ENCODE peak calls at places on chromosomes 2 and 18, in seven cellular contexts. I, L, E, Z, Q, G and T are unnamed samples.

GRCh38 chr2:25250331-25251031 is 82.1 kb upstream of the POMC start:
- DNase-seq in I (no peak), L (no peak), E (peak; percentile 72), Z (no peak), Q (peak; percentile 34), G (no peak), T (no peak)

GRCh38 chr2:43318791-43319190 is 92.4 kb upstream of the ZFP36L2 start:
- DNase-seq in I (no peak), L (no peak), E (peak; percentile 74), Z (no peak), Q (no peak), G (no peak), T (no peak)

GRCh38 chr2:100011272-100011711 is 131.1 kb downstream of the AFF3 start:
- DNase-seq in I (no peak), L (no peak), E (peak; percentile 96), Z (no peak), Q (no peak), G (no peak), T (no peak)

GRCh38 chr2:200396726-200397348 is 90.3 kb downstream of the SPATS2L start:
- DNase-seq in I (no peak), L (no peak), E (peak; percentile 56), Z (no peak), Q (no peak), G (no peak), T (no peak)

GRCh38 chr2:109339519-109339991 is 210.6 kb downstream of the SH3RF3 start:
- DNase-seq in I (no peak), L (no peak), E (peak; percentile 74), Z (no peak), Q (no peak), G (peak; percentile 47), T (no peak)

GRCh38 chr2:69003731-69004130 is 9.2 kb upstream of the ANTXR1 start:
- DNase-seq in I (no peak), L (no peak), E (no peak), Z (no peak), Q (no peak), G (no peak), T (no peak)

GRCh38 chr2:84735383-84735782 is 145.5 kb downstream of the TRABD2A start:
- DNase-seq in I (no peak), L (no peak), E (no peak), Z (no peak), Q (no peak), G (no peak), T (no peak)

GRCh38 chr18:3177902-3178687 is 41.7 kb downstream of the MYOM1 start:
- DNase-seq in I (peak; percentile 86), L (peak; percentile 63), E (no peak), Z (peak; percentile 83), Q (no peak), G (no peak), T (no peak)

GRCh38 chr2:212994976-212995375 is 156.4 kb downstream of the IKZF2 start:
- DNase-seq in I (no peak), L (no peak), E (peak; percentile 29), Z (no peak), Q (no peak), G (no peak), T (no peak)

GRCh38 chr2:112031916-112032582 is 23.0 kb upstream of the TMEM87B start:
- DNase-seq in I (no peak), L (no peak), E (no peak), Z (no peak), Q (no peak), G (no peak), T (no peak)

GRCh38 chr2:179749210-179749609 is 112.2 kb downstream of the ZNF385B start:
- DNase-seq in I (no peak), L (no peak), E (peak; percentile 44), Z (no peak), Q (no peak), G (no peak), T (no peak)

GRCh38 chr2:154914606-154915005 is 216.1 kb downstream of the KCNJ3 start:
- DNase-seq in I (no peak), L (no peak), E (no peak), Z (no peak), Q (no peak), G (no peak), T (no peak)

GRCh38 chr2:157911646-157912217 is 35.6 kb upstream of the ACVR1 start:
- DNase-seq in I (no peak), L (no peak), E (no peak), Z (no peak), Q (no peak), G (no peak), T (no peak)

GRCh38 chr18:48634491-48634890 is 95.7 kb downstream of the CTIF start:
- DNase-seq in I (no peak), L (no peak), E (no peak), Z (no peak), Q (no peak), G (peak; percentile 46), T (no peak)

GRCh38 chr2:152250421-152251100 is 75.0 kb upstream of the STAM2 start:
- DNase-seq in I (no peak), L (no peak), E (no peak), Z (no peak), Q (no peak), G (no peak), T (no peak)

GRCh38 chr2:7517851-7518250 is 600.6 kb downstream of the RNF144A start:
- DNase-seq in I (no peak), L (no peak), E (no peak), Z (no peak), Q (no peak), G (no peak), T (no peak)

GRCh38 chr2:158797963-158798700 is 3.0 kb downstream of the DAPL1 start:
- DNase-seq in I (no peak), L (no peak), E (peak; percentile 8), Z (no peak), Q (no peak), G (no peak), T (no peak)

GRCh38 chr18:78393463-78393862 is 586.2 kb upstream of the SALL3 start:
- DNase-seq in I (no peak), L (no peak), E (no peak), Z (no peak), Q (no peak), G (no peak), T (no peak)

GRCh38 chr18:27608742-27609141 is 423.6 kb upstream of the CHST9 start:
- DNase-seq in I (no peak), L (no peak), E (no peak), Z (no peak), Q (no peak), G (no peak), T (no peak)

GRCh38 chr2:42198466-42198865 is 29.3 kb downstream of the EML4 start:
- DNase-seq in I (no peak), L (no peak), E (no peak), Z (no peak), Q (no peak), G (no peak), T (no peak)

GRCh38 chr2:217868911-217869334 is 133.9 kb downstream of the TNS1 start:
- DNase-seq in I (no peak), L (no peak), E (no peak), Z (no peak), Q (no peak), G (no peak), T (no peak)

GRCh38 chr18:49893036-49893435 is 79.7 kb upstream of the ACAA2 start:
- DNase-seq in I (no peak), L (no peak), E (no peak), Z (no peak), Q (no peak), G (no peak), T (no peak)
- TF ChIP-seq CTCF in I (no peak), L (no peak), E (no peak), Z (no peak), Q (no peak), G (no peak), T (no peak)

GRCh38 chr2:128578406-128579385 is 260.0 kb upstream of the HS6ST1 start:
- DNase-seq in I (no peak), L (no peak), E (no peak), Z (no peak), Q (no peak), G (no peak), T (no peak)
- TF ChIP-seq CTCF in I (no peak), L (no peak), E (no peak), Z (no peak), Q (no peak), G (no peak), T (no peak)

DNA sequence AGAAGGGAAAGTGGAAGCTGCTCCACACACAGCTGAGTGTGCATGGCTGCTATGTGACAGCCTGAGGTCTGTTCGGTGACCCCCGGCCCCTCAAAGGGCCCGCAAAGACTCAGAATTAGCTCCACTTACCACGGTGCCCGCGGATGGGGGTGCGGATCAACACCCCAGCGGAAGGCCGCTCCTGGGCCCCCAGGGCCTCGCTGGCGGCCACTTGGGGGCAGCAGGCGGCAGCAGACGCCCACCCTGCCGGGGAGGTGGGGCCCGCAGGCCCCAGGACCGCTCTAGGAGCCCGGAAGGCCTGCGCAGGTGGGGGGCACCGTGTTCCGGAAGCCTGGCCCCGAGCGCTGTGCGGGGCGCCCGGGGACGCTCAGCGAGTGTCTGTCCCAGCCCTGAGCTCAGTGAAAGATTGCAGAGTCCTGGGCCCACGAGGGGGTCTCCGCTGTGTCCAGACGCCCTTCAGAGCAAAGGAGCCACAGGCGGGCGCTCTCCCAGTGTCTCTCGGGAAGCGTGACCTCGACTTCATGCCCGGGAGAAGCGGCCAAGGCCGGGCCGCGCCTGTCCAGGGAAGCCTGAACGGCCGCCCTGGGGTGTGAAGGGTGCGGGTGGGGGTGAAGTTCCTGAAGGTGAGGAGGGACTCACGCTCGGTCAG is 118.6 kb downstream of the VAPA start:
- DNase-seq in I (peak; percentile 22), L (no peak), E (no peak), Z (peak; percentile 69), Q (peak; percentile 71), G (no peak), T (no peak)
- TF ChIP-seq CTCF in I (peak; percentile 25), L (no peak), E (peak; percentile 47), Z (no peak), Q (peak; percentile 26), G (no peak), T (no peak)

DNA sequence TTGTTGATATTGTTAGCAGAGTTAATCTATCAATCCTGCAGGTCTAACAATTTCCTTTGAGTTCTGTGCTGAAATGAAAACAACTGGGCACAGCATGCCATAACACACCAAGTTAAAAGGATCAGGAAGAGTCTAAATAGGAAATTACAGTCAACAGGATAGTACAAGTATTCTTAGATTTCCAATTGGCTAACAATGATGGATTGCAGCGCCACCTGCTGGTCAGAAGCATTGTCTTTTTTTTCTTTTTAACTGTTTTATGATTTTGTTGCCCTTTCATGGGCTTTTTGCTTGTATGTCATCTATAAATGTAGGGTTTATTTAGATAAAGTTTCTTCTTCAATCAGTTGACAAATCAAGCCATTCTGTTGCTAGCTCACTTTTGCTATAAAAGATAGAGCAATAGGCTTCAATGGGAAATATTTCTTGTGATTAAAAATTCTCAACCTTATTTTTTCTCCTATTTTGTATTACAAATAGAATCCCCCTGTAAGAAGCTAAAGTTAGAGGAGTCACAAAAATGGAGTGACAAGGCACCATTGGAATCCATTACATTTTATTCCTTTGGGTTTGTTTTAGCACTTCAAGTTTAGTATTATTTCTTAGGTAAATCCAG is 40.8 kb upstream of the RPRM start:
- DNase-seq in I (no peak), L (peak; percentile 54), E (peak; percentile 56), Z (no peak), Q (peak; percentile 57), G (no peak), T (peak; percentile 72)
- TF ChIP-seq CTCF in I (peak; percentile 80), L (peak; percentile 85), E (peak; percentile 62), Z (peak; percentile 13), Q (peak; percentile 80), G (peak; percentile 43), T (peak; percentile 97)

DNA sequence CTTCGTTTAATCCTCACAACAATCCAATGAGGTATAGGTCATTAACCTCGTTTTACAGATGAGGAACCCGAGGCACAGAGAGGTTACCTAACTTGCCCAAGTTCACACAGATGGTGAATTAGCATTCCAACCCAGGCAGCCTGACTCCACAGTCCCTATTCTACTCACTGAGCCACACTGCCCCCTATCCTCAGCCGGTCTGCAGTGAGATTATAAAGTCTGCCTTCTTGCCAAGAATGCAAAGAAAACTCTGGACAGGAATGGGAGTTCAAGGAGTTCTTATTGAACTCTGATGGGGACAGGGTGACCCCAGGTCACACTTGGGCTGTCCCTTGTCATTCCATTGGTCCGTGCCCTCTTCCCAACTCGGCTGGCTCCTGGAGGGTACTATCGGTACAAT is 118.1 kb upstream of the MSH6 start:
- DNase-seq in I (no peak), L (peak; percentile 16), E (no peak), Z (no peak), Q (peak; percentile 39), G (no peak), T (no peak)
- TF ChIP-seq CTCF in I (no peak), L (no peak), E (peak; percentile 8), Z (no peak), Q (no peak), G (no peak), T (no peak)